ENCODE peak calls at places on chromosomes 4 and X, in eight cellular contexts. One of them, this sample, is unnamed.

GRCh38 chr4:135672202-135672601 is 1470.6 kb upstream of the PABPC4L start:
- DNase-seq in osteoblast: no peak
- DNase-seq in left lung: no peak
- DNase-seq in WTC11: no peak
- DNase-seq in HCT116: no peak
- DNase-seq in fibroblast of pulmonary artery: no peak
- DNase-seq in fibroblast of mammary gland: no peak
- DNase-seq in progenitor cell of endocrine pancreas: no peak
- DNase-seq in this sample: no peak

GRCh38 chr4:8832130-8832930 is 39.3 kb downstream of the HMX1 start:
- DNase-seq in HCT116: no peak
- DNase-seq in osteoblast: no peak
- DNase-seq in WTC11: no peak
- DNase-seq in fibroblast of pulmonary artery: peak; percentile 11
- DNase-seq in left lung: peak; percentile 11
- DNase-seq in progenitor cell of endocrine pancreas: no peak
- DNase-seq in fibroblast of mammary gland: peak; percentile 31
- DNase-seq in this sample: peak; percentile 11

GRCh38 chr4:78432896-78433295 is 118.7 kb upstream of the ANXA3 start:
- DNase-seq in progenitor cell of endocrine pancreas: no peak
- DNase-seq in left lung: no peak
- DNase-seq in osteoblast: no peak
- DNase-seq in fibroblast of pulmonary artery: peak; percentile 18
- DNase-seq in HCT116: no peak
- DNase-seq in fibroblast of mammary gland: peak; percentile 53
- DNase-seq in WTC11: no peak
- DNase-seq in this sample: peak; percentile 62

GRCh38 chr4:80967346-80967745 is 63.2 kb upstream of the BMP3 start:
- DNase-seq in osteoblast: no peak
- DNase-seq in fibroblast of mammary gland: peak; percentile 38
- DNase-seq in WTC11: no peak
- DNase-seq in progenitor cell of endocrine pancreas: no peak
- DNase-seq in left lung: no peak
- DNase-seq in HCT116: no peak
- DNase-seq in fibroblast of pulmonary artery: no peak
- DNase-seq in this sample: peak; percentile 68

GRCh38 chr4:185384877-185385465 is 10.8 kb downstream of the LRP2BP start:
- DNase-seq in osteoblast: no peak
- DNase-seq in fibroblast of mammary gland: peak; percentile 14
- DNase-seq in left lung: no peak
- DNase-seq in fibroblast of pulmonary artery: peak; percentile 49
- DNase-seq in HCT116: no peak
- DNase-seq in progenitor cell of endocrine pancreas: no peak
- DNase-seq in WTC11: no peak
- DNase-seq in this sample: peak; percentile 5

GRCh38 chrX:45622538-45622937 is 421.9 kb upstream of the DIPK2B start:
- DNase-seq in osteoblast: no peak
- DNase-seq in progenitor cell of endocrine pancreas: no peak
- DNase-seq in left lung: no peak
- DNase-seq in HCT116: no peak
- DNase-seq in fibroblast of mammary gland: peak; percentile 92
- DNase-seq in WTC11: no peak
- DNase-seq in fibroblast of pulmonary artery: peak; percentile 10
- DNase-seq in this sample: peak; percentile 92

GRCh38 chr4:1060646-1061371 is 49.4 kb downstream of the FGFRL1 start:
- DNase-seq in osteoblast: no peak
- DNase-seq in WTC11: no peak
- DNase-seq in fibroblast of pulmonary artery: no peak
- DNase-seq in HCT116: no peak
- DNase-seq in progenitor cell of endocrine pancreas: no peak
- DNase-seq in left lung: no peak
- DNase-seq in fibroblast of mammary gland: no peak
- DNase-seq in this sample: no peak

GRCh38 chr4:147207941-147208340 is 262.3 kb upstream of the TTC29 start:
- DNase-seq in left lung: no peak
- DNase-seq in progenitor cell of endocrine pancreas: no peak
- DNase-seq in WTC11: no peak
- DNase-seq in fibroblast of pulmonary artery: no peak
- DNase-seq in HCT116: no peak
- DNase-seq in osteoblast: no peak
- DNase-seq in fibroblast of mammary gland: peak; percentile 23
- DNase-seq in this sample: peak; percentile 25

GRCh38 chr4:156188596-156188995 is 234.9 kb upstream of the CTSO start:
- DNase-seq in osteoblast: no peak
- DNase-seq in fibroblast of mammary gland: no peak
- DNase-seq in progenitor cell of endocrine pancreas: no peak
- DNase-seq in HCT116: no peak
- DNase-seq in WTC11: no peak
- DNase-seq in left lung: no peak
- DNase-seq in fibroblast of pulmonary artery: no peak
- DNase-seq in this sample: peak; percentile 54

GRCh38 chr4:8666581-8666980 is 74.0 kb downstream of the CPZ start:
- DNase-seq in osteoblast: peak; percentile 81
- DNase-seq in HCT116: no peak
- DNase-seq in fibroblast of mammary gland: no peak
- DNase-seq in WTC11: no peak
- DNase-seq in progenitor cell of endocrine pancreas: no peak
- DNase-seq in fibroblast of pulmonary artery: no peak
- DNase-seq in left lung: no peak
- DNase-seq in this sample: no peak

GRCh38 chr4:24686866-24687672 is 102.7 kb upstream of the DHX15 start:
- DNase-seq in fibroblast of mammary gland: peak; percentile 12
- DNase-seq in progenitor cell of endocrine pancreas: no peak
- DNase-seq in HCT116: peak; percentile 36
- DNase-seq in fibroblast of pulmonary artery: peak; percentile 11
- DNase-seq in osteoblast: no peak
- DNase-seq in left lung: no peak
- DNase-seq in WTC11: peak; percentile 78
- DNase-seq in this sample: peak; percentile 8

GRCh38 chr4:30721353-30722091 is 1.4 kb downstream of the PCDH7 start:
- DNase-seq in WTC11: peak; percentile 63
- DNase-seq in progenitor cell of endocrine pancreas: peak; percentile 61
- DNase-seq in HCT116: no peak
- DNase-seq in fibroblast of pulmonary artery: peak; percentile 39
- DNase-seq in osteoblast: peak; percentile 86
- DNase-seq in left lung: peak; percentile 34
- DNase-seq in fibroblast of mammary gland: peak; percentile 33
- DNase-seq in this sample: no peak

DNA sequence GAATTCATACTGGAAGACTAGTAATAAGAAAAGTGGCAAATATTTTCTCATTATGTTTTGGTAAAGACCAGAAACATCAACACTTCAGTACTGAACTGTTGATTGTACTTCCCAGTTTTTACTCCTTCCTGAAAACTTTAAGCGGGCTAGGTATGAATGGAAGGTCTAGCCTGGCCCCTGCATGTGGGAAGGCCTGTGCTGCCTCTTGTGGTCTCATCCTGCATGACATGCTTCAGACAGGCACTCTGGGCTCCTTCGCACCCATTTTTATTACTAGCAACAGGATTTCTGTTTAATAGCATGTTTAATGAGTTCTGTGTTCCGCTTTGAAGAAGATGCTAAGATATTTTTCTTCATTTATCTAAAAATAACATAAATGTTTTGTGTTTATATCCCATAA is 279.1 kb downstream of the ANK2 start:
- DNase-seq in progenitor cell of endocrine pancreas: no peak
- DNase-seq in fibroblast of mammary gland: no peak
- DNase-seq in left lung: no peak
- DNase-seq in HCT116: no peak
- DNase-seq in fibroblast of pulmonary artery: peak; percentile 16
- DNase-seq in WTC11: peak; percentile 63
- DNase-seq in osteoblast: no peak
- DNase-seq in this sample: no peak
- TF ChIP-seq CTCF in progenitor cell of endocrine pancreas: peak; percentile 42
- TF ChIP-seq CTCF in fibroblast of mammary gland: peak; percentile 32
- TF ChIP-seq CTCF in left lung: no peak
- TF ChIP-seq CTCF in HCT116: peak; percentile 83
- TF ChIP-seq CTCF in fibroblast of pulmonary artery: peak; percentile 45
- TF ChIP-seq CTCF in WTC11: peak; percentile 71
- TF ChIP-seq CTCF in osteoblast: peak; percentile 44
- TF ChIP-seq CTCF in this sample: peak; percentile 13

GRCh38 chrX:21384178-21384577 is 10.0 kb downstream of the CNKSR2 start:
- DNase-seq in fibroblast of pulmonary artery: no peak
- DNase-seq in fibroblast of mammary gland: no peak
- DNase-seq in HCT116: no peak
- DNase-seq in osteoblast: no peak
- DNase-seq in WTC11: no peak
- DNase-seq in progenitor cell of endocrine pancreas: no peak
- DNase-seq in left lung: no peak
- DNase-seq in this sample: no peak

GRCh38 chrX:21383546-21383945 is 9.3 kb downstream of the CNKSR2 start:
- DNase-seq in fibroblast of mammary gland: peak; percentile 9
- DNase-seq in progenitor cell of endocrine pancreas: no peak
- DNase-seq in fibroblast of pulmonary artery: no peak
- DNase-seq in WTC11: no peak
- DNase-seq in osteoblast: no peak
- DNase-seq in left lung: no peak
- DNase-seq in HCT116: no peak
- DNase-seq in this sample: no peak

DNA sequence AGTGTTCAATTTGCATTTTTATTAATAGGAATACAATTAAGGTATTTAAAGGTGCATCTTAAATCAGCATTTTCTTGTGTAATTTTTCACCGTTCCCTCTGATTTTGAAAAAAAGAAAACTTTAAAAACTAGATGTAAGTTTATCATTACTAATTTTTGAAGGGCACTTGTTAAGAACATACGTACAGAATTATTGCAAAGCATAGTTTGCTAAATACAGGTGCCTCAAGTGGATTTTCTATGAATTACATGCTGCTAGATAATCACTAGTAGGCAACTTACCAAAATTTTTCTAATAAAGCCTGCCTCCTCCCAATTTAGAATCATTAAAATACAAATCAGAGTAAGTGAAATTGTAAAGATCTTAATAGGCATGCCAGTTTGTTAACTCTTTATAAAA is 8.5 kb downstream of the CNKSR2 start:
- DNase-seq in fibroblast of mammary gland: no peak
- DNase-seq in osteoblast: no peak
- DNase-seq in fibroblast of pulmonary artery: peak; percentile 2
- DNase-seq in progenitor cell of endocrine pancreas: no peak
- DNase-seq in WTC11: no peak
- DNase-seq in left lung: no peak
- DNase-seq in HCT116: peak; percentile 0
- DNase-seq in this sample: no peak
- TF ChIP-seq CTCF in fibroblast of mammary gland: peak; percentile 30
- TF ChIP-seq CTCF in osteoblast: peak; percentile 22
- TF ChIP-seq CTCF in fibroblast of pulmonary artery: peak; percentile 32
- TF ChIP-seq CTCF in progenitor cell of endocrine pancreas: peak; percentile 61
- TF ChIP-seq CTCF in WTC11: no peak
- TF ChIP-seq CTCF in left lung: no peak
- TF ChIP-seq CTCF in HCT116: peak; percentile 16
- TF ChIP-seq CTCF in this sample: peak; percentile 40

GRCh38 chr4:182927505-182927904 is 10.3 kb upstream of the DCTD start:
- DNase-seq in progenitor cell of endocrine pancreas: no peak
- DNase-seq in HCT116: no peak
- DNase-seq in osteoblast: no peak
- DNase-seq in left lung: no peak
- DNase-seq in fibroblast of mammary gland: no peak
- DNase-seq in fibroblast of pulmonary artery: no peak
- DNase-seq in WTC11: no peak
- DNase-seq in this sample: no peak

GRCh38 chr4:182925298-182925738 is 8.1 kb upstream of the DCTD start:
- DNase-seq in WTC11: peak; percentile 81
- DNase-seq in left lung: peak; percentile 72
- DNase-seq in fibroblast of pulmonary artery: peak; percentile 80
- DNase-seq in HCT116: peak; percentile 91
- DNase-seq in osteoblast: peak; percentile 63
- DNase-seq in progenitor cell of endocrine pancreas: peak; percentile 21
- DNase-seq in fibroblast of mammary gland: peak; percentile 62
- DNase-seq in this sample: peak; percentile 63

GRCh38 chr4:182929296-182929695 is 12.1 kb upstream of the DCTD start:
- DNase-seq in HCT116: no peak
- DNase-seq in fibroblast of mammary gland: peak; percentile 66
- DNase-seq in left lung: no peak
- DNase-seq in osteoblast: peak; percentile 88
- DNase-seq in WTC11: no peak
- DNase-seq in fibroblast of pulmonary artery: peak; percentile 86
- DNase-seq in progenitor cell of endocrine pancreas: no peak
- DNase-seq in this sample: peak; percentile 95

GRCh38 chr4:182924497-182924896 is 7.3 kb upstream of the DCTD start:
- DNase-seq in fibroblast of pulmonary artery: no peak
- DNase-seq in fibroblast of mammary gland: no peak
- DNase-seq in left lung: no peak
- DNase-seq in HCT116: no peak
- DNase-seq in osteoblast: no peak
- DNase-seq in WTC11: no peak
- DNase-seq in progenitor cell of endocrine pancreas: no peak
- DNase-seq in this sample: no peak

GRCh38 chr4:182928061-182928460 is 10.9 kb upstream of the DCTD start:
- DNase-seq in osteoblast: no peak
- DNase-seq in fibroblast of pulmonary artery: no peak
- DNase-seq in HCT116: no peak
- DNase-seq in WTC11: peak; percentile 48
- DNase-seq in progenitor cell of endocrine pancreas: no peak
- DNase-seq in left lung: no peak
- DNase-seq in fibroblast of mammary gland: no peak
- DNase-seq in this sample: no peak
- TF ChIP-seq CTCF in osteoblast: peak; percentile 36
- TF ChIP-seq CTCF in fibroblast of pulmonary artery: peak; percentile 20
- TF ChIP-seq CTCF in HCT116: peak; percentile 60
- TF ChIP-seq CTCF in WTC11: peak; percentile 56
- TF ChIP-seq CTCF in progenitor cell of endocrine pancreas: peak; percentile 36
- TF ChIP-seq CTCF in left lung: no peak
- TF ChIP-seq CTCF in fibroblast of mammary gland: peak; percentile 38
- TF ChIP-seq CTCF in this sample: peak; percentile 27

GRCh38 chr4:174522183-174523002 is at the start of gene HPGD:
- DNase-seq in progenitor cell of endocrine pancreas: peak; percentile 40
- DNase-seq in HCT116: no peak
- DNase-seq in left lung: peak; percentile 68
- DNase-seq in osteoblast: peak; percentile 41
- DNase-seq in fibroblast of pulmonary artery: no peak
- DNase-seq in WTC11: peak; percentile 62
- DNase-seq in fibroblast of mammary gland: no peak
- DNase-seq in this sample: no peak
- TF ChIP-seq CTCF in progenitor cell of endocrine pancreas: no peak
- TF ChIP-seq CTCF in HCT116: no peak
- TF ChIP-seq CTCF in left lung: no peak
- TF ChIP-seq CTCF in osteoblast: no peak
- TF ChIP-seq CTCF in fibroblast of pulmonary artery: no peak
- TF ChIP-seq CTCF in WTC11: no peak
- TF ChIP-seq CTCF in fibroblast of mammary gland: no peak
- TF ChIP-seq CTCF in this sample: no peak

DNA sequence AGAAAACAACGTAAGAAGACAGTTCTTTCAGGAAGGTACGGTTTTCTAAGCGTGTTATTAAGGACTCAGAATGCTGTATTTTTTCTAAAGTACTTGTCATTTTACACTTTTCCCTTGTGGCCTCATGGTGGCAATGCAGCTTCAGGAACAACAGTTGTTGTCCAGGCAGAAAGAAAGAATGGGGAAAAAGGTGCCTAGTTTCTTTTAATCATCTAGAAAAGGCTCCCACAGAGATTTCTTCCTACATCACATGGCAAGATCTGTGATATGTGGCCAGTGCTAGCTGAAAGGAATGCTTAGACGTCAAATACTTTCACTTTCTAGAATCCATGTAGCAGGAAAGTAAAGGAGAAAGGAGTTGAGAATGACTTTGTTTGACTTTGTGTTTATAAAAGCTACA is 49.0 kb upstream of the TRAM1L1 start:
- DNase-seq in left lung: no peak
- DNase-seq in osteoblast: no peak
- DNase-seq in progenitor cell of endocrine pancreas: no peak
- DNase-seq in fibroblast of mammary gland: peak; percentile 41
- DNase-seq in WTC11: peak; percentile 17
- DNase-seq in fibroblast of pulmonary artery: peak; percentile 48
- DNase-seq in HCT116: peak; percentile 67
- DNase-seq in this sample: peak; percentile 10
- TF ChIP-seq CTCF in left lung: peak; percentile 37
- TF ChIP-seq CTCF in osteoblast: peak; percentile 56
- TF ChIP-seq CTCF in progenitor cell of endocrine pancreas: peak; percentile 67
- TF ChIP-seq CTCF in fibroblast of mammary gland: peak; percentile 26
- TF ChIP-seq CTCF in WTC11: peak; percentile 38
- TF ChIP-seq CTCF in fibroblast of pulmonary artery: peak; percentile 32
- TF ChIP-seq CTCF in HCT116: peak; percentile 60
- TF ChIP-seq CTCF in this sample: peak; percentile 38

This sample was measured in AG10803.